ENCODE peak calls at places on chromosomes 16 and 17, in nine cellular contexts. Q, J, L, O, T, K, D, H and C are unnamed samples.

GRCh38 chr16:3188925-3189825 is 1.2 kb downstream of the OR1F1 start:
- DNase-seq in Q (no peak), L (peak), H (peak), D (no peak), K (no peak), O (no peak), J (no peak), T (peak), C (no peak)

GRCh38 chr17:66992911-66993310 is 28.4 kb downstream of the CACNG4 start:
- DNase-seq in J (no peak), L (no peak), D (no peak), H (no peak), K (no peak), T (no peak), O (no peak), Q (no peak), C (no peak)

GRCh38 chr16:70544548-70544947 is 20.9 kb downstream of the SF3B3 start:
- DNase-seq in H (no peak), K (no peak), T (no peak), Q (no peak), O (no peak), D (no peak), J (no peak), L (no peak), C (no peak)

GRCh38 chr17:58333396-58334207 is 5.0 kb upstream of the TSPOAP1 start:
- DNase-seq in L (no peak), J (no peak), D (no peak), H (no peak), T (no peak), K (no peak), Q (no peak), O (no peak), C (no peak)

GRCh38 chr16:22007509-22008214 is at the start of gene MOSMO:
- DNase-seq in L (peak), O (peak), H (peak), K (peak), J (peak), Q (peak), D (peak), T (peak), C (peak)

GRCh38 chr17:27499451-27500265 is 43.4 kb downstream of the KSR1 start:
- DNase-seq in K (no peak), J (no peak), D (no peak), L (no peak), H (no peak), Q (peak), O (no peak), T (no peak), C (no peak)

GRCh38 chr17:43114101-43114691 is 11.0 kb downstream of the BRCA1 start:
- DNase-seq in H (no peak), Q (no peak), L (no peak), O (no peak), J (no peak), K (no peak), T (no peak), D (no peak), C (no peak)

GRCh38 chr17:37360632-37361031 is 15.2 kb upstream of the C17orf78 start:
- DNase-seq in L (peak), D (no peak), J (no peak), H (no peak), T (no peak), O (no peak), Q (no peak), K (no peak), C (no peak)

GRCh38 chr17:48453447-48453846 is 23.4 kb upstream of the SKAP1 start:
- DNase-seq in K (no peak), D (peak), L (no peak), H (no peak), J (no peak), Q (no peak), T (no peak), O (no peak), C (no peak)

GRCh38 chr16:85194528-85195270 is 82.4 kb upstream of the CIBAR2 start:
- DNase-seq in H (no peak), L (no peak), K (no peak), D (no peak), J (no peak), O (no peak), T (no peak), Q (no peak), C (no peak)

GRCh38 chr17:46266656-46267544 is 28.0 kb upstream of the LRRC37A start:
- DNase-seq in O (peak), L (peak), D (peak), J (peak), T (peak), K (peak), H (peak), Q (peak), C (peak)

GRCh38 chr17:17109231-17109630 is 67.0 kb downstream of the MPRIP start:
- DNase-seq in T (no peak), Q (no peak), K (no peak), L (peak), D (no peak), J (no peak), O (no peak), H (no peak), C (no peak)

GRCh38 chr17:49471089-49471683 is 23.9 kb upstream of the NGFR start:
- DNase-seq in K (no peak), T (peak), J (no peak), D (no peak), Q (peak), H (no peak), O (no peak), L (no peak), C (no peak)

GRCh38 chr17:14211778-14212177 is 24.9 kb downstream of the CDRT15 start:
- DNase-seq in Q (no peak), T (no peak), O (no peak), L (no peak), D (no peak), J (peak), K (no peak), H (peak), C (no peak)

GRCh38 chr17:81934098-81934757 is 2.9 kb downstream of the PYCR1 start:
- DNase-seq in H (no peak), L (no peak), T (no peak), K (no peak), J (no peak), D (no peak), O (no peak), Q (no peak), C (no peak)

GRCh38 chr17:41800601-41801373 is 11.0 kb downstream of the P3H4 start:
- DNase-seq in K (no peak), T (no peak), J (no peak), D (peak), Q (no peak), O (peak), H (peak), L (peak), C (no peak)